ENCODE peak calls at places on chromosome 5, in eight cellular contexts. D, S, A, H, T, I, O and J are unnamed samples.

GRCh38 chr5:11494340-11494739 is 409.9 kb downstream of the CTNND2 start:
- DNase-seq in O (no peak), D (no peak), T (peak; percentile 12), S (no peak), H (peak; percentile 3), A (no peak), I (no peak), J (peak; percentile 14)

GRCh38 chr5:115349001-115349817 is 52.8 kb upstream of the CCDC112 start:
- DNase-seq in S (no peak), I (peak; percentile 88), D (peak; percentile 72), O (peak; percentile 59), H (peak; percentile 86), T (peak; percentile 92), A (no peak), J (peak; percentile 96)

GRCh38 chr5:124371121-124371706 is 375.2 kb downstream of the ZNF608 start:
- DNase-seq in S (no peak), D (no peak), I (no peak), A (no peak), T (peak; percentile 31), O (no peak), H (peak; percentile 39), J (peak; percentile 49)

GRCh38 chr5:123721721-123722276 is 209.8 kb downstream of the CSNK1G3 start:
- DNase-seq in H (peak; percentile 50), I (no peak), S (no peak), O (no peak), A (no peak), T (no peak), D (no peak), J (peak; percentile 24)

GRCh38 chr5:51997908-51998307 is 614.7 kb downstream of the ISL1 start:
- DNase-seq in S (no peak), D (no peak), A (no peak), I (no peak), H (no peak), O (no peak), T (no peak), J (no peak)

GRCh38 chr5:157865844-157866243 is 6.9 kb upstream of the CLINT1 start:
- DNase-seq in H (no peak), O (no peak), S (no peak), T (no peak), A (no peak), I (peak; percentile 73), D (no peak), J (peak; percentile 19)

GRCh38 chr5:65873181-65873580 is 53.2 kb upstream of the ERBIN start:
- DNase-seq in D (no peak), T (peak; percentile 34), H (no peak), I (peak; percentile 79), A (no peak), S (no peak), O (no peak), J (peak; percentile 70)

GRCh38 chr5:175520321-175520720 is 42.0 kb downstream of the SFXN1 start:
- DNase-seq in H (no peak), S (no peak), O (no peak), A (no peak), D (no peak), T (no peak), I (no peak), J (no peak)

GRCh38 chr5:101306391-101307137 is 403.5 kb upstream of the ST8SIA4 start:
- DNase-seq in A (no peak), S (no peak), I (peak; percentile 50), H (no peak), T (no peak), D (no peak), O (no peak), J (peak; percentile 6)

GRCh38 chr5:96017951-96018350 is 56.3 kb upstream of the ELL2 start:
- DNase-seq in D (no peak), A (no peak), T (peak; percentile 94), O (peak; percentile 90), H (peak; percentile 58), I (peak; percentile 92), S (no peak), J (peak; percentile 85)

GRCh38 chr5:119269061-119269579 is 86.7 kb upstream of the TNFAIP8 start:
- DNase-seq in S (peak; percentile 66), O (no peak), I (peak; percentile 57), T (peak; percentile 37), D (no peak), H (peak; percentile 17), A (no peak), J (peak; percentile 27)

GRCh38 chr5:33287242-33287641 is 153.5 kb upstream of the TARS1 start:
- DNase-seq in H (no peak), I (no peak), O (no peak), A (no peak), T (no peak), D (no peak), S (no peak), J (no peak)

GRCh38 chr5:142686210-142686734 is 382 bp upstream of the FGF1 start:
- DNase-seq in S (peak; percentile 74), D (no peak), A (no peak), H (no peak), T (peak; percentile 60), O (no peak), I (peak; percentile 69), J (no peak)

GRCh38 chr5:170296036-170296934 is 1.3 kb downstream of the LCP2 start:
- DNase-seq in H (no peak), A (no peak), S (no peak), T (no peak), I (no peak), D (no peak), O (no peak), J (no peak)

GRCh38 chr5:139147743-139148079 is 50.5 kb downstream of the SIL1 start:
- DNase-seq in A (no peak), D (peak; percentile 75), O (peak; percentile 19), I (peak; percentile 49), H (peak; percentile 86), S (peak; percentile 91), T (peak; percentile 58), J (peak; percentile 72)

GRCh38 chr5:160353379-160353778 is 17.0 kb downstream of the C1QTNF2 start:
- DNase-seq in T (peak; percentile 19), H (peak; percentile 17), D (no peak), I (no peak), O (no peak), A (peak; percentile 51), S (peak; percentile 89), J (no peak)

GRCh38 chr5:159515197-159515596 is 184.9 kb upstream of the IL12B start:
- DNase-seq in A (no peak), H (no peak), D (no peak), I (no peak), T (no peak), O (no peak), S (no peak), J (no peak)

GRCh38 chr5:194102-194501 is 2.8 kb downstream of the LRRC14B start:
- DNase-seq in S (peak; percentile 59), D (no peak), O (no peak), A (no peak), T (no peak), I (no peak), H (no peak), J (no peak)

GRCh38 chr5:20114536-20114935 is 126.5 kb upstream of the CDH18 start:
- DNase-seq in A (no peak), S (no peak), O (no peak), H (peak; percentile 9), T (no peak), D (no peak), I (no peak), J (no peak)

DNA sequence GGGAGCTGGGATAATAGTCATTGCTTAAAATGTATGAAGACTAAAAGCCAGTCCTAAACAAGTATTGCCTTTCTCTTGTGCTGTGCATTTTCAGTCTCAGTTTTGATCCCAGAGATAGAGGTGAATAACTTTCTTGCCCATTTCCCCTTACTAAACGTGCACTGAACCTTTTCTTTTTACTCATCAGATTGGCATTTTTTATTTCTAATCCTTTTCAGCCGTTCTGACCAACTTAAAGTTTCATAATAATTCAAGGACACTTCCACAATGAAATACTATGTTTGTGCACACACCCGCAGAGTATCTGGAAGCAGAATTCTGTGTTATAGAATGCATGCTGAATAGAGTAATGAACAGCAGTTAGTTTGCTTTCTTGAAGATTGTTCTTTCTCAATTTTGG is 343.6 kb downstream of the LRRC70 start:
- DNase-seq in S (no peak), H (no peak), A (no peak), D (no peak), T (peak; percentile 31), O (no peak), I (no peak), J (no peak)
- H3K4me3 ChIP-seq in S (no peak overlapping the region), H (no peak overlapping the region), A (no peak overlapping the region), D (no peak overlapping the region), T (no peak overlapping the region), O (no peak overlapping the region), I (no peak overlapping the region), J (no peak overlapping the region)

GRCh38 chr5:18745988-18746615 is 1111.8 kb downstream of the TAF11L14 start:
- DNase-seq in I (peak; percentile 7), A (no peak), T (peak; percentile 4), O (no peak), D (no peak), H (no peak), S (no peak), J (peak; percentile 27)
- H3K4me3 ChIP-seq in I (no peak overlapping the region), A (peak overlapping the region; percentile 47), T (peak overlapping the region; percentile 29), O (no peak overlapping the region), D (no peak overlapping the region), H (no peak overlapping the region), S (peak overlapping the region; percentile 37), J (peak overlapping the region; percentile 48)

GRCh38 chr5:177367323-177367848 is 9.7 kb downstream of the RGS14 start:
- DNase-seq in T (no peak), S (no peak), O (no peak), I (no peak), D (no peak), A (no peak), H (no peak), J (no peak)
- H3K4me3 ChIP-seq in T (peak overlapping the region; percentile 60), S (peak overlapping the region; percentile 53), O (peak overlapping the region; percentile 57), I (peak overlapping the region; percentile 35), D (peak overlapping the region; percentile 35), A (peak overlapping the region; percentile 41), H (peak overlapping the region; percentile 44), J (peak overlapping the region; percentile 42)

DNA sequence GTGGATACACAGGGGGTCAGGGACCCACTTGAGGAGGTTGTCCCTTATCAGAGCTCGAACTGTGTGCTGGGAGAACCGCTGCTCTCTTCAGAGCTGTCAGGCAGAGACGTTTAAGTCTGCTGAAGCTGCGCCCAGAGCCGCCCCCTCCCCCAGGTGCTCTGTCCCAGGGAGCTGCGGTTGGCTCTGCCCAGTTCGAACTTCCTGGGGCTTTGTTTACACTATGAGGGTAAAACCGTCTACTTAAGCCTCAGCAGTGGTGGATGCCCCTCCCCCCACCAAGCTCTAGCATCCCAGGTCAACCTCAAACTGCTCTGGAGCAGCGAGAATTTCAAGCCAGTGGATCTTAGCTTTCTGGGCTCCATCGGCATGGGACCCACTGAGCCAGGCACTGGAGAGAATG is 15.9 kb downstream of the SRD5A1 start:
- DNase-seq in S (no peak), O (no peak), H (no peak), I (no peak), A (no peak), T (no peak), D (no peak), J (no peak)
- H3K4me3 ChIP-seq in S (no peak overlapping the region), O (no peak overlapping the region), H (no peak overlapping the region), I (no peak overlapping the region), A (no peak overlapping the region), T (no peak overlapping the region), D (no peak overlapping the region), J (no peak overlapping the region)